ENCODE peak calls at places on chromosomes 13 and 19, in eight cellular contexts. B is K562, R is HCT116, O is Panc1, M is GM23338, S is GM12878, C is SK-N-SH, G is HepG2. Q is an unnamed sample.

GRCh38 chr13:77002590-77003190 is 10.8 kb downstream of the CLN5 start:
- DNase-seq in S (no peak), R (peak), G (peak), M (peak), B (peak), O (no peak), C (peak), Q (no peak)

GRCh38 chr19:5803752-5804515 is 933 bp upstream of the NRTN start:
- DNase-seq in G (peak), C (peak), B (peak), O (peak), M (peak), S (peak), R (peak), Q (peak)

GRCh38 chr13:64774915-64775314 is 2455.2 kb downstream of the PCDH9 start:
- DNase-seq in M (no peak), G (no peak), S (no peak), O (no peak), B (no peak), C (no peak), R (no peak), Q (no peak)

GRCh38 chr19:571127-571974 is 1.0 kb upstream of the BSG start:
- DNase-seq in C (no peak), M (peak), B (peak), G (peak), R (no peak), O (no peak), S (peak), Q (peak)

GRCh38 chr13:59873856-59874255 is 289.9 kb downstream of the DIAPH3 start:
- DNase-seq in S (no peak), R (no peak), O (no peak), C (no peak), G (no peak), M (no peak), B (no peak), Q (no peak)

GRCh38 chr19:15673176-15673654 is 328 bp downstream of the CYP4F12 start:
- DNase-seq in M (no peak), G (peak), C (no peak), S (no peak), O (no peak), R (no peak), B (no peak), Q (no peak)

GRCh38 chr19:35066121-35066520 is 24.6 kb downstream of the HPN start:
- DNase-seq in O (no peak), C (no peak), B (no peak), R (no peak), S (no peak), G (no peak), M (no peak), Q (no peak)

GRCh38 chr13:36750461-36750860 is 68.6 kb upstream of the RFXAP start:
- DNase-seq in M (no peak), G (no peak), B (no peak), S (no peak), R (no peak), C (no peak), O (no peak), Q (no peak)

GRCh38 chr19:18417250-18418033 is 1.8 kb upstream of the SSBP4 start:
- DNase-seq in C (peak), S (no peak), B (peak), G (peak), R (no peak), O (no peak), M (peak), Q (peak)
- TF ChIP-seq POLR2AphosphoS5 in C (peak), S (no peak), B (no peak), G (no peak), R (peak), O (no peak), M (no peak), Q (peak)

GRCh38 chr19:43777163-43777700 is 3.5 kb downstream of the KCNN4 start:
- DNase-seq in G (no peak), C (peak), B (peak), O (no peak), S (no peak), M (no peak), R (no peak), Q (peak)
- TF ChIP-seq REST in G (no peak), C (no peak), B (no peak), O (no peak), S (no peak), M (no peak), R (no peak), Q (no peak)

GRCh38 chr13:112689498-112690241 is at the start of gene ATP11A:
- DNase-seq in C (peak), S (no peak), R (peak), B (peak), O (no peak), G (peak), M (peak), Q (peak)
- TF ChIP-seq POLR2AphosphoS5 in C (peak), S (no peak), R (peak), B (no peak), O (peak), G (peak), M (peak), Q (peak)

GRCh38 chr13:109412232-109412935 is 374.0 kb downstream of the IRS2 start:
- DNase-seq in M (peak), G (no peak), R (peak), B (peak), S (no peak), O (no peak), C (peak), Q (peak)
- TF ChIP-seq REST in M (no peak), G (no peak), R (no peak), B (no peak), S (no peak), O (no peak), C (no peak), Q (peak)

GRCh38 chr19:49468746-49469447 is 5.1 kb upstream of the FLT3LG start:
- DNase-seq in B (peak), O (no peak), G (no peak), C (no peak), S (peak), R (no peak), M (peak), Q (peak)
- TF ChIP-seq POLR2AphosphoS5 in B (no peak), O (no peak), G (no peak), C (no peak), S (no peak), R (no peak), M (no peak), Q (no peak)

GRCh38 chr19:53519431-53519830 is 18.5 kb upstream of the ZNF331 start:
- DNase-seq in C (no peak), S (no peak), R (no peak), G (no peak), M (no peak), O (no peak), B (no peak), Q (no peak)

GRCh38 chr19:53520547-53521372 is 17.2 kb upstream of the ZNF331 start:
- DNase-seq in O (peak), R (no peak), B (peak), S (peak), C (peak), M (peak), G (peak), Q (peak)

GRCh38 chr19:53520163-53520546 is 17.8 kb upstream of the ZNF331 start:
- DNase-seq in R (no peak), B (no peak), S (no peak), O (no peak), M (no peak), G (no peak), C (no peak), Q (no peak)

GRCh38 chr19:53518716-53519115 is 19.2 kb upstream of the ZNF331 start:
- DNase-seq in B (no peak), O (no peak), M (no peak), C (no peak), G (no peak), S (no peak), R (no peak), Q (no peak)

GRCh38 chr19:53521373-53522202 is 16.4 kb upstream of the ZNF331 start:
- DNase-seq in B (no peak), C (peak), O (no peak), R (no peak), M (peak), G (no peak), S (no peak), Q (no peak)
- TF ChIP-seq REST in B (no peak), C (no peak), O (no peak), R (no peak), M (no peak), G (no peak), S (no peak), Q (no peak)

DNA sequence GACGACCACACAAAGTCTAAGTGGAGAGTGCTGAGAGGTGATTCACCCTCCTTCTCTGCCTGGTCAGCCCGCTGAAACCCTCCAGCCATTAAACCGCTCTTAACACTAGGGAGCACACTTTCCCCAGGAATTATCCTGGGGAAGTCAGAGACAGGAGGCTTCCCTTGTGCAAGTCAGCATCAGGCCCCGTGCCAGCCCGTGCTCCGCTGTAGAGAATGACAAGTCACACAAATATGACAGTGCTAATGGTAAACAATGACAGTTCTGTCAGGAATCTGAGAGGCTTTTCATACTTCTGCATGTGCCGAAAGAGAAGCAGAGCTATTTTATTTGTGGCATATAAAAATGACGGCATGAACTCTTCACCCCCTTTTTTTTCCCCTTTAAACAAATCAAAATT is 816.9 kb upstream of the SLC10A2 start:
- DNase-seq in R (peak), M (peak), B (no peak), C (peak), G (peak), S (no peak), O (peak), Q (no peak)
- TF ChIP-seq POLR2AphosphoS5 in R (peak), M (no peak), B (no peak), C (no peak), G (no peak), S (no peak), O (no peak), Q (no peak)